ENCODE peak calls at places on chromosome 2, in eight cellular contexts. One of them, this sample, is unnamed.

GRCh38 chr2:237558918-237559645 is 7.3 kb upstream of the PRLH start:
- DNase-seq in cardiac muscle cell: peak
- DNase-seq in astrocyte: peak
- DNase-seq in CD8-positive, alpha-beta T cell: no peak
- DNase-seq in Panc1: no peak
- DNase-seq in HCT116: no peak
- DNase-seq in HL-60: no peak
- DNase-seq in testis: peak
- DNase-seq in this sample: no peak

GRCh38 chr2:226766352-226767055 is 33.1 kb downstream of the IRS1 start:
- DNase-seq in testis: no peak
- DNase-seq in CD8-positive, alpha-beta T cell: no peak
- DNase-seq in Panc1: no peak
- DNase-seq in HCT116: no peak
- DNase-seq in HL-60: no peak
- DNase-seq in cardiac muscle cell: no peak
- DNase-seq in astrocyte: no peak
- DNase-seq in this sample: no peak

GRCh38 chr2:226031078-226031937 is 631.8 kb downstream of the NYAP2 start:
- DNase-seq in HCT116: peak
- DNase-seq in testis: peak
- DNase-seq in cardiac muscle cell: peak
- DNase-seq in Panc1: peak
- DNase-seq in astrocyte: peak
- DNase-seq in CD8-positive, alpha-beta T cell: no peak
- DNase-seq in HL-60: peak
- DNase-seq in this sample: peak

GRCh38 chr2:129945557-129945956 is 33.9 kb upstream of the RAB6C start:
- DNase-seq in Panc1: no peak
- DNase-seq in CD8-positive, alpha-beta T cell: no peak
- DNase-seq in cardiac muscle cell: no peak
- DNase-seq in HL-60: no peak
- DNase-seq in testis: no peak
- DNase-seq in astrocyte: no peak
- DNase-seq in HCT116: no peak
- DNase-seq in this sample: no peak

GRCh38 chr2:112304298-112304941 is 29.0 kb downstream of the ZC3H6 start:
- DNase-seq in Panc1: no peak
- DNase-seq in CD8-positive, alpha-beta T cell: no peak
- DNase-seq in HCT116: no peak
- DNase-seq in astrocyte: no peak
- DNase-seq in testis: no peak
- DNase-seq in HL-60: no peak
- DNase-seq in cardiac muscle cell: no peak
- DNase-seq in this sample: no peak

GRCh38 chr2:157438907-157439791 is 4.7 kb downstream of the CYTIP start:
- DNase-seq in HL-60: peak
- DNase-seq in testis: no peak
- DNase-seq in HCT116: no peak
- DNase-seq in astrocyte: peak
- DNase-seq in CD8-positive, alpha-beta T cell: no peak
- DNase-seq in Panc1: no peak
- DNase-seq in cardiac muscle cell: peak
- DNase-seq in this sample: no peak

GRCh38 chr2:124272442-124272841 is 247.4 kb downstream of the CNTNAP5 start:
- DNase-seq in Panc1: no peak
- DNase-seq in astrocyte: no peak
- DNase-seq in testis: no peak
- DNase-seq in cardiac muscle cell: no peak
- DNase-seq in CD8-positive, alpha-beta T cell: no peak
- DNase-seq in HCT116: no peak
- DNase-seq in HL-60: no peak
- DNase-seq in this sample: no peak

GRCh38 chr2:7133521-7133920 is 216.3 kb downstream of the RNF144A start:
- DNase-seq in CD8-positive, alpha-beta T cell: no peak
- DNase-seq in cardiac muscle cell: no peak
- DNase-seq in Panc1: no peak
- DNase-seq in testis: no peak
- DNase-seq in HCT116: no peak
- DNase-seq in HL-60: no peak
- DNase-seq in astrocyte: no peak
- DNase-seq in this sample: no peak

GRCh38 chr2:12717988-12718661 is 1.4 kb downstream of the TRIB2 start:
- DNase-seq in cardiac muscle cell: peak
- DNase-seq in HCT116: no peak
- DNase-seq in CD8-positive, alpha-beta T cell: no peak
- DNase-seq in astrocyte: no peak
- DNase-seq in Panc1: no peak
- DNase-seq in testis: peak
- DNase-seq in HL-60: no peak
- DNase-seq in this sample: peak

GRCh38 chr2:77977486-77978063 is 455.4 kb upstream of the LRRTM4 start:
- DNase-seq in testis: no peak
- DNase-seq in CD8-positive, alpha-beta T cell: no peak
- DNase-seq in HL-60: no peak
- DNase-seq in HCT116: no peak
- DNase-seq in cardiac muscle cell: no peak
- DNase-seq in astrocyte: no peak
- DNase-seq in Panc1: no peak
- DNase-seq in this sample: no peak

GRCh38 chr2:9473985-9474360 is 378 bp upstream of the IAH1 start:
- DNase-seq in cardiac muscle cell: peak
- DNase-seq in Panc1: no peak
- DNase-seq in HCT116: no peak
- DNase-seq in CD8-positive, alpha-beta T cell: peak
- DNase-seq in astrocyte: no peak
- DNase-seq in HL-60: peak
- DNase-seq in testis: peak
- DNase-seq in this sample: peak

GRCh38 chr2:62760555-62760954 is 55.0 kb downstream of the EHBP1 start:
- DNase-seq in HCT116: no peak
- DNase-seq in Panc1: no peak
- DNase-seq in testis: no peak
- DNase-seq in HL-60: no peak
- DNase-seq in astrocyte: peak
- DNase-seq in CD8-positive, alpha-beta T cell: no peak
- DNase-seq in cardiac muscle cell: peak
- DNase-seq in this sample: no peak

GRCh38 chr2:133331437-133331836 is 236.8 kb downstream of the NCKAP5 start:
- DNase-seq in testis: no peak
- DNase-seq in astrocyte: no peak
- DNase-seq in CD8-positive, alpha-beta T cell: no peak
- DNase-seq in HL-60: no peak
- DNase-seq in HCT116: no peak
- DNase-seq in Panc1: no peak
- DNase-seq in cardiac muscle cell: no peak
- DNase-seq in this sample: no peak

GRCh38 chr2:133324150-133324561 is 244.1 kb downstream of the NCKAP5 start:
- DNase-seq in CD8-positive, alpha-beta T cell: no peak
- DNase-seq in HL-60: no peak
- DNase-seq in cardiac muscle cell: peak
- DNase-seq in HCT116: no peak
- DNase-seq in astrocyte: peak
- DNase-seq in testis: no peak
- DNase-seq in Panc1: no peak
- DNase-seq in this sample: peak

GRCh38 chr2:133322909-133323308 is 245.4 kb downstream of the NCKAP5 start:
- DNase-seq in CD8-positive, alpha-beta T cell: no peak
- DNase-seq in HCT116: no peak
- DNase-seq in testis: no peak
- DNase-seq in astrocyte: no peak
- DNase-seq in HL-60: no peak
- DNase-seq in cardiac muscle cell: no peak
- DNase-seq in Panc1: no peak
- DNase-seq in this sample: no peak

DNA sequence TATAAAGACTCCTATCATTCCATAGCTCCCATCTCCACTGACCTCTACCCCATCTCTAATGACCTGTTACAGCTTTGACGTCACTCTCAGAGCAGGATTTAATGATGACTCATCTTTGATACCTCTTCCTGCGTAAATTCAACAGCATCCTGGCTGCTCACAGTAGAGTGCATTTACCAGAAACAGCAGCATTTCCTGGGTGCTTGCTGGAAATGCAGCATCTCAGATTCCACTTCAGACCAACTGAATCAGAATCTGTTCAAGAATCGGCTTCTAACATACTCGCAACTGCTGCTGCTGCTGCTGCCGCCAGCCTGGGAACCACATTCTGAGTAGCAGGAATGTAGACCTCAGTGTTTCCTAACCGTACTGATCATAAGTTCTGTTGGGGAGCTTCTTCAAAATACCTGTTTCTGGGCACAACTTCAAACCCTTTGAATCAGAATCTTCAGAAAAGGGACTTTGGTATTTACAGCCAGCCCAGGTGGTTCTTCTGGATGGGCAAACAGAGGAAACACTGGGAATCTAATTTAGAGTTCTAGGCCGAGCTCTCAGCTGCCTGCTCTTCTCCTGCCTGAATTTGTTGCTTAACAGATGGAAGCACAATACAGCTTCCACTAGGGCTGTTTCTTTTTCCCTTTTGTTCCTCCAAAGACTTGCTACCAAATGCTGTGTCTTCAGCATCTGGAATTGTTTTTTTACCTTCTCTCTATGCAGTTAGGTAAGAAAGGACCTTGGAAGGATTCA is 241.4 kb downstream of the NCKAP5 start:
- DNase-seq in cardiac muscle cell: peak
- DNase-seq in testis: no peak
- DNase-seq in HCT116: no peak
- DNase-seq in astrocyte: peak
- DNase-seq in CD8-positive, alpha-beta T cell: no peak
- DNase-seq in HL-60: no peak
- DNase-seq in Panc1: no peak
- DNase-seq in this sample: no peak
- H3K27ac ChIP-seq in cardiac muscle cell: no peak
- H3K27ac ChIP-seq in testis: no peak
- H3K27ac ChIP-seq in HCT116: no peak
- H3K27ac ChIP-seq in astrocyte: no peak
- H3K27ac ChIP-seq in CD8-positive, alpha-beta T cell: no peak
- H3K27ac ChIP-seq in HL-60: no peak
- H3K27ac ChIP-seq in Panc1: no peak
- H3K27ac ChIP-seq in this sample: no peak

GRCh38 chr2:28637648-28638047 is 114.0 kb upstream of the PPP1CB start:
- DNase-seq in CD8-positive, alpha-beta T cell: no peak
- DNase-seq in testis: no peak
- DNase-seq in cardiac muscle cell: no peak
- DNase-seq in astrocyte: no peak
- DNase-seq in HCT116: no peak
- DNase-seq in Panc1: no peak
- DNase-seq in HL-60: no peak
- DNase-seq in this sample: no peak
- H3K27ac ChIP-seq in CD8-positive, alpha-beta T cell: no peak
- H3K27ac ChIP-seq in testis: peak
- H3K27ac ChIP-seq in cardiac muscle cell: no peak
- H3K27ac ChIP-seq in astrocyte: no peak
- H3K27ac ChIP-seq in HCT116: no peak
- H3K27ac ChIP-seq in Panc1: no peak
- H3K27ac ChIP-seq in HL-60: no peak
- H3K27ac ChIP-seq in this sample: no peak

GRCh38 chr2:127407091-127407490 is 11.1 kb upstream of the PROC start:
- DNase-seq in Panc1: no peak
- DNase-seq in CD8-positive, alpha-beta T cell: no peak
- DNase-seq in astrocyte: no peak
- DNase-seq in cardiac muscle cell: no peak
- DNase-seq in testis: peak
- DNase-seq in HL-60: no peak
- DNase-seq in HCT116: no peak
- DNase-seq in this sample: no peak
- H3K27ac ChIP-seq in Panc1: peak
- H3K27ac ChIP-seq in CD8-positive, alpha-beta T cell: no peak
- H3K27ac ChIP-seq in astrocyte: peak
- H3K27ac ChIP-seq in cardiac muscle cell: no peak
- H3K27ac ChIP-seq in testis: peak
- H3K27ac ChIP-seq in HL-60: no peak
- H3K27ac ChIP-seq in HCT116: no peak
- H3K27ac ChIP-seq in this sample: peak

GRCh38 chr2:70010222-70011111 is 49.0 kb upstream of the ASPRV1 start:
- DNase-seq in Panc1: no peak
- DNase-seq in cardiac muscle cell: peak
- DNase-seq in testis: peak
- DNase-seq in HL-60: no peak
- DNase-seq in HCT116: no peak
- DNase-seq in CD8-positive, alpha-beta T cell: no peak
- DNase-seq in astrocyte: no peak
- DNase-seq in this sample: no peak

GRCh38 chr2:70011335-70011734 is 49.9 kb upstream of the ASPRV1 start:
- DNase-seq in astrocyte: no peak
- DNase-seq in CD8-positive, alpha-beta T cell: no peak
- DNase-seq in HL-60: no peak
- DNase-seq in cardiac muscle cell: no peak
- DNase-seq in Panc1: no peak
- DNase-seq in testis: no peak
- DNase-seq in HCT116: no peak
- DNase-seq in this sample: no peak

GRCh38 chr2:70009776-70010175 is 48.3 kb upstream of the ASPRV1 start:
- DNase-seq in HL-60: no peak
- DNase-seq in Panc1: no peak
- DNase-seq in cardiac muscle cell: no peak
- DNase-seq in astrocyte: no peak
- DNase-seq in HCT116: no peak
- DNase-seq in testis: no peak
- DNase-seq in CD8-positive, alpha-beta T cell: no peak
- DNase-seq in this sample: no peak

GRCh38 chr2:70012887-70013286 is 51.5 kb upstream of the ASPRV1 start:
- DNase-seq in CD8-positive, alpha-beta T cell: no peak
- DNase-seq in testis: no peak
- DNase-seq in HCT116: no peak
- DNase-seq in HL-60: no peak
- DNase-seq in cardiac muscle cell: no peak
- DNase-seq in Panc1: no peak
- DNase-seq in astrocyte: no peak
- DNase-seq in this sample: no peak

GRCh38 chr2:70011786-70012185 is 50.4 kb upstream of the ASPRV1 start:
- DNase-seq in Panc1: no peak
- DNase-seq in CD8-positive, alpha-beta T cell: no peak
- DNase-seq in HL-60: no peak
- DNase-seq in cardiac muscle cell: no peak
- DNase-seq in astrocyte: no peak
- DNase-seq in testis: no peak
- DNase-seq in HCT116: no peak
- DNase-seq in this sample: no peak
- H3K27ac ChIP-seq in Panc1: no peak
- H3K27ac ChIP-seq in CD8-positive, alpha-beta T cell: no peak
- H3K27ac ChIP-seq in HL-60: no peak
- H3K27ac ChIP-seq in cardiac muscle cell: no peak
- H3K27ac ChIP-seq in astrocyte: no peak
- H3K27ac ChIP-seq in testis: no peak
- H3K27ac ChIP-seq in HCT116: no peak
- H3K27ac ChIP-seq in this sample: no peak

DNA sequence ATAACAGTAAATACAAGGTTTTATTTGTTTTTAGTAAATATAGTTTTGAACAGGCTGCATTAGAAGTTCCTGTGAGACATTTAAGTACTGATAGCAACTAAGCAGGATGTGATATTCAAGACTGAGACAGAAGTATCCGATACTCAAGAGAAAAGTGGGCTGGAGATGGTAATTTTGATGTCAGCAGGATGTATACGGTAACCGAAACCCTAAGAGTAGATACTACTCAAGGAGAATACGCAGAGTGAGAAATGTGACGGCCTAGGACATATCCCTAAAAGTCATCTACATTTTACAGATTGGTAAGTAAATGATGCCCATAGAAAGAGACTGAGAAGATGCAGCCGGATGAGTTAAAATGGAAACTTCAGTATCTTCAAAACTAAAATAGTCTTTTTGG is 115.4 kb downstream of the GORASP2 start:
- DNase-seq in astrocyte: no peak
- DNase-seq in CD8-positive, alpha-beta T cell: no peak
- DNase-seq in HCT116: no peak
- DNase-seq in Panc1: no peak
- DNase-seq in testis: no peak
- DNase-seq in HL-60: no peak
- DNase-seq in cardiac muscle cell: no peak
- DNase-seq in this sample: no peak
- H3K27ac ChIP-seq in astrocyte: no peak
- H3K27ac ChIP-seq in CD8-positive, alpha-beta T cell: no peak
- H3K27ac ChIP-seq in HCT116: no peak
- H3K27ac ChIP-seq in Panc1: no peak
- H3K27ac ChIP-seq in testis: no peak
- H3K27ac ChIP-seq in HL-60: no peak
- H3K27ac ChIP-seq in cardiac muscle cell: no peak
- H3K27ac ChIP-seq in this sample: no peak

This sample was measured in endothelial cell of umbilical vein.